ENCODE peak calls at places on chromosomes 5 and 9, in five cellular contexts. V is breast epithelium, J is stomach, A is transverse colon, W is K562. D is an unnamed sample.

GRCh38 chr5:144405986-144406385 is 235.3 kb downstream of the KCTD16 start:
- DNase-seq in W (no peak), A (no peak), J (no peak), V (no peak), D (no peak)

GRCh38 chr5:141692533-141692888 is 10.5 kb upstream of the ARAP3 start:
- DNase-seq in W (no peak), J (no peak), V (no peak), A (no peak), D (no peak)

GRCh38 chr9:7536310-7536939 is 263.2 kb downstream of the DMAC1 start:
- DNase-seq in J (peak; percentile 32), A (peak; percentile 57), V (no peak), W (peak; percentile 35), D (no peak)

GRCh38 chr5:64183956-64184355 is 18.3 kb downstream of the RNF180 start:
- DNase-seq in W (no peak), V (no peak), J (no peak), A (no peak), D (no peak)

GRCh38 chr9:87683751-87684626 is 41.9 kb upstream of the CTSL start:
- DNase-seq in A (no peak), V (no peak), W (no peak), J (no peak), D (no peak)

GRCh38 chr5:135599421-135600140 is 20.8 kb upstream of the CXCL14 start:
- DNase-seq in J (no peak), W (no peak), V (peak; percentile 14), A (no peak), D (peak; percentile 19)

GRCh38 chr9:123828449-123828848 is 101.5 kb downstream of the DENND1A start:
- DNase-seq in A (no peak), W (no peak), J (no peak), V (no peak), D (no peak)

GRCh38 chr5:74402553-74402952 is 238.0 kb downstream of the ENC1 start:
- DNase-seq in W (no peak), V (no peak), J (no peak), A (no peak), D (no peak)

GRCh38 chr5:35162848-35163770 is 67.2 kb downstream of the PRLR start:
- DNase-seq in W (no peak), V (no peak), J (no peak), A (no peak), D (no peak)

GRCh38 chr5:16994576-16994975 is 58.5 kb upstream of the MYO10 start:
- DNase-seq in V (peak; percentile 18), A (no peak), W (no peak), J (no peak), D (no peak)

GRCh38 chr5:148029131-148029530 is 34.6 kb upstream of the SPINK5 start:
- DNase-seq in V (no peak), J (no peak), A (no peak), W (no peak), D (no peak)

GRCh38 chr5:35233601-35234000 is 3.3 kb upstream of the PRLR start:
- DNase-seq in J (no peak), V (no peak), A (no peak), W (no peak), D (no peak)

GRCh38 chr9:114228034-114228808 is 72.9 kb downstream of the COL27A1 start:
- DNase-seq in A (no peak), J (no peak), V (no peak), W (no peak), D (no peak)

GRCh38 chr5:6190838-6191237 is 187.5 kb downstream of the MED10 start:
- DNase-seq in W (no peak), V (no peak), A (no peak), J (no peak), D (no peak)

GRCh38 chr5:9350301-9350797 is 195.5 kb downstream of the SEMA5A start:
- DNase-seq in A (no peak), J (no peak), V (no peak), W (no peak), D (no peak)

GRCh38 chr5:60945760-60946253 is 802 bp downstream of the NDUFAF2 start:
- DNase-seq in V (no peak), W (peak; percentile 21), A (no peak), J (peak; percentile 34), D (no peak)

GRCh38 chr5:97111004-97111403 is 31.4 kb downstream of the LIX1 start:
- DNase-seq in J (no peak), W (no peak), A (no peak), V (no peak), D (no peak)

GRCh38 chr5:124981901-124982300 is 235.5 kb upstream of the ZNF608 start:
- DNase-seq in V (peak; percentile 45), W (no peak), J (no peak), A (no peak), D (no peak)

GRCh38 chr5:94218374-94218773 is 400.0 kb downstream of the KIAA0825 start:
- DNase-seq in W (no peak), A (no peak), V (no peak), J (no peak), D (no peak)

GRCh38 chr9:88143179-88143578 is 4.9 kb upstream of the SPATA31C2 start:
- DNase-seq in W (no peak), A (no peak), V (no peak), J (no peak), D (no peak)

GRCh38 chr5:5046680-5047502 is 93.2 kb upstream of the ADAMTS16 start:
- DNase-seq in J (no peak), V (no peak), A (no peak), W (no peak), D (no peak)

GRCh38 chr5:9815051-9815450 is 184.9 kb upstream of the TAS2R1 start:
- DNase-seq in V (no peak), A (no peak), J (no peak), W (no peak), D (no peak)

GRCh38 chr5:107253246-107253645 is 417.5 kb downstream of the EFNA5 start:
- DNase-seq in A (no peak), W (no peak), V (peak; percentile 24), J (no peak), D (no peak)

GRCh38 chr9:120735009-120735408 is 20.7 kb upstream of the MEGF9 start:
- DNase-seq in W (no peak), A (no peak), J (no peak), V (no peak), D (no peak)

GRCh38 chr9:24011206-24011605 is 185.2 kb upstream of the ELAVL2 start:
- DNase-seq in W (no peak), J (no peak), A (no peak), V (no peak), D (no peak)

GRCh38 chr5:53777864-53778618 is 217.6 kb downstream of the NDUFS4 start:
- DNase-seq in A (no peak), W (no peak), J (peak; percentile 63), V (no peak), D (no peak)

GRCh38 chr5:128644863-128645262 is 106.8 kb upstream of the FBN2 start:
- DNase-seq in A (no peak), V (no peak), W (no peak), J (no peak), D (no peak)

GRCh38 chr9:13427587-13427986 is 148.1 kb upstream of the MPDZ start:
- DNase-seq in J (no peak), W (peak; percentile 21), V (no peak), A (no peak), D (no peak)

GRCh38 chr9:133558191-133559126 is 24.0 kb downstream of the ADAMTSL2 start:
- DNase-seq in J (no peak), A (no peak), V (no peak), W (peak; percentile 67), D (no peak)

GRCh38 chr9:4290427-4290837 is 9.4 kb downstream of the GLIS3 start:
- DNase-seq in J (no peak), W (no peak), A (no peak), V (no peak), D (no peak)

GRCh38 chr5:23208959-23209431 is 298.4 kb upstream of the PRDM9 start:
- DNase-seq in W (peak; percentile 26), A (no peak), V (no peak), J (no peak), D (no peak)

GRCh38 chr5:102222772-102223171 is 73.3 kb downstream of the SLCO4C1 start:
- DNase-seq in J (no peak), W (no peak), V (no peak), A (no peak), D (no peak)

GRCh38 chr5:65192326-65192725 is 289.4 kb downstream of the ADAMTS6 start:
- DNase-seq in W (no peak), V (no peak), J (no peak), A (no peak), D (no peak)

GRCh38 chr5:141149812-141150211 is at the start of gene PCDHB6:
- DNase-seq in J (no peak), A (no peak), W (no peak), V (no peak), D (no peak)

GRCh38 chr9:107933042-107933441 is 443.5 kb upstream of the KLF4 start:
- DNase-seq in J (no peak), A (no peak), W (no peak), V (no peak), D (no peak)

DNA sequence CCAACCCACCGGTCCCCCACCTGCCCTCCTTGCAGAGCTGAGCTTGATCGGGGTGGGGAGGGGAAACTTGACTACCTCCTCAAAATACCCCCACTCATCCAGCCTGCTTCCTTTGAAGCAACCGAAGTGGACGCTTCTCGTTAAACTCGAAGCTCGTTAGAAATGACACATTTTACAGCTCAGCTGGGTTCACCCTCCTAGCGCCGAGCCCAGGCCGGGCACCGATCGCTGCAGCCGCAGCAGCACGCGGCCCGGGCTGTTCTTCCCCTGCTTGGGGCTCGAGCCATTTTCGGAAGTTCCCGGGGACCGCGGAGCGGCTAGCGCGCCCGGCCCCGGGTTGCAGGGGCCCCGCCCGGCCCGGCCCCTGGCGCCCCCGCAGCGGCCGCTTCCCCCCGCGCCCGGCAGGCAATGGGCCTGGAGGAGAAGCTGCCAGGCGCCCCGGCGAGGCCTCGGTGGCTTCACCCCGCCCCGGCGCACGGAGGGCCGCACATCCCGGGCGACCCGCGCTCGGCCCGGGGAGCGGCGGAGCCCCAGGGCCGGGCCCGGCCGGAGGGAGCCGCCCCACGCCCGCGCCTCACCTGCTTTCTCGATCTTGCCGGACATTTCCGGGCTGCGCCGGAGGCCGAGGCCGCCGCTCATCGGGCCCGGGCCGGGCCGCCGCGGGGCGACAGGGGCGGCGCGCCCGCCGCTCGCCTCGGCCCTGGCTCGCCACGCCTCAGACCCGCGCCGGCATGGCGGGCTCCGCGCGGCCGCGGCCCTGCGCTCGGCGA is 499 bp downstream of the RAPGEF1 start:
- DNase-seq in W (peak; percentile 79), A (peak; percentile 51), V (no peak), J (peak; percentile 57), D (peak; percentile 93)
- TF ChIP-seq POLR2A in W (no peak), A (no peak), V (no peak), J (no peak), D (no peak)

DNA sequence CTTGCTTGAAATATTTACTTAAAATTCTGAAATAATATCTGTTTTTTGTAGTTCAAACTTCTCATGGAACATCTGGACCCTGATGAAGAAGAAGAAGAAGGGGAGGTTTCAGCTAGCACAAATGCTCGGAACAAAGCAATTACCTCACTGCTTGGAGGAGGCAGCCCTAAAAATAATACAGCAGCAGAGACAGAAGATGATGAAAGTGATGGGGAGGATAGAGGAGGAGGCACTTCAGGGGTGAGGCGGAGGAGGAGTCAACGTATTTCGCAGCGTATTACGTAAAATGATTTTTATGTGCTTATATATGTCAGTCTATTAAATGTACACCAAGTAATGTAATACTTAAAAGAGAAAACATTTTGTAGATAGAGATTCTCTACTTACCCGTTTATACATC is 185.4 kb downstream of the CPLANE1 start:
- DNase-seq in J (no peak), A (no peak), W (no peak), V (no peak), D (no peak)
- TF ChIP-seq POLR2AphosphoS5 in J (no peak), A (no peak), W (no peak), V (no peak), D (no peak)

GRCh38 chr9:95874989-95875304 is 544 bp upstream of the ERCC6L2 start:
- DNase-seq in J (peak; percentile 44), W (peak; percentile 47), V (peak; percentile 40), A (peak; percentile 67), D (peak; percentile 91)
- H3K4me3 ChIP-seq in J (no peak overlapping the region), W (no peak overlapping the region), V (no peak overlapping the region), A (no peak overlapping the region), D (no peak overlapping the region)

GRCh38 chr5:177455036-177455660 is 8.5 kb downstream of the PRR7 start:
- DNase-seq in V (no peak), J (peak; percentile 90), W (peak; percentile 81), A (peak; percentile 93), D (peak; percentile 98)
- TF ChIP-seq POLR2A in V (no peak), J (no peak), W (peak; percentile 77), A (peak; percentile 47), D (peak; percentile 2)

D was measured in spleen.